ENCODE peak calls at places on chromosomes 3 and 15, in ten cellular contexts. E is suprapubic skin, O is thyroid gland, V is ovary, N is K562, M is heart left ventricle, L is HCT116, S is breast epithelium, C is vagina, I is Peyer's patch. U is an unnamed sample. For H3K36me3 and H3K4me1, the result is how much of the 10 kb centered on the place peaks cover.

GRCh38 chr3:128385080-128385832 is 81.4 kb downstream of the DNAJB8 start:
- DNase-seq in E (no peak), O (peak), V (peak), N (no peak), M (peak), L (no peak), S (peak), C (no peak), I (no peak), U (peak)

GRCh38 chr3:160941885-160942494 is 163.2 kb downstream of the B3GALNT1 start:
- DNase-seq in E (no peak), O (peak), V (no peak), N (peak), M (peak), L (peak), S (peak), C (no peak), I (no peak), U (peak)

GRCh38 chr15:68730491-68731317 is 90.0 kb downstream of the ANP32A start:
- DNase-seq in E (no peak), O (peak), V (peak), N (peak), M (peak), L (peak), S (no peak), C (no peak), I (no peak), U (peak)

GRCh38 chr15:78695046-78695671 is 54.1 kb upstream of the CHRNB4 start:
- DNase-seq in E (no peak), O (no peak), V (no peak), N (no peak), M (peak), L (no peak), S (no peak), C (no peak), I (no peak), U (no peak)

GRCh38 chr15:44719293-44719999 is 8.1 kb downstream of the B2M start:
- DNase-seq in E (no peak), O (no peak), V (no peak), N (no peak), M (no peak), L (no peak), S (no peak), C (no peak), I (no peak), U (no peak)

GRCh38 chr3:48698891-48699290 is 13.2 kb upstream of the NCKIPSD start:
- DNase-seq in E (no peak), O (no peak), V (peak), N (no peak), M (no peak), L (no peak), S (no peak), C (no peak), I (no peak), U (no peak)

GRCh38 chr3:24318668-24319287 is 175.9 kb downstream of the THRB start:
- DNase-seq in E (no peak), O (no peak), V (no peak), N (no peak), M (no peak), L (no peak), S (no peak), C (no peak), I (no peak), U (no peak)

GRCh38 chr3:100401674-100402036 is 316 bp downstream of the LNP1 start:
- DNase-seq in E (peak), O (peak), V (peak), N (peak), M (peak), L (no peak), S (no peak), C (no peak), I (peak), U (peak)

GRCh38 chr15:76503121-76503520 is 166.5 kb downstream of the ISL2 start:
- DNase-seq in E (no peak), O (no peak), V (no peak), N (no peak), M (no peak), L (no peak), S (no peak), C (no peak), I (no peak), U (no peak)

GRCh38 chr15:80399508-80399907 is 4.7 kb upstream of the ARNT2 start:
- DNase-seq in E (no peak), O (no peak), V (no peak), N (no peak), M (no peak), L (no peak), S (no peak), C (no peak), I (no peak), U (no peak)

GRCh38 chr3:25938566-25939325 is 148.9 kb downstream of the OXSM start:
- DNase-seq in E (no peak), O (peak), V (no peak), N (no peak), M (no peak), L (no peak), S (no peak), C (no peak), I (no peak), U (no peak)
- TF ChIP-seq POLR2A in E (no peak), O (no peak), V (no peak), N (no peak), M (no peak), L (no peak), S (no peak), C (no peak), I (no peak), U (no peak)

GRCh38 chr3:51935886-51936755 is 5.6 kb downstream of the RRP9 start:
- DNase-seq in E (peak), O (no peak), V (no peak), N (no peak), M (peak), L (no peak), S (no peak), C (peak), I (no peak), U (peak)

GRCh38 chr3:51933471-51934138 is 8.1 kb downstream of the RRP9 start:
- DNase-seq in E (peak), O (no peak), V (no peak), N (no peak), M (no peak), L (no peak), S (no peak), C (no peak), I (no peak), U (peak)

GRCh38 chr3:51932471-51933370 is 9.0 kb downstream of the RRP9 start:
- DNase-seq in E (peak), O (no peak), V (no peak), N (no peak), M (no peak), L (no peak), S (no peak), C (no peak), I (no peak), U (peak)

GRCh38 chr3:51934991-51935885 is 6.5 kb downstream of the RRP9 start:
- DNase-seq in E (peak), O (no peak), V (no peak), N (no peak), M (peak), L (no peak), S (no peak), C (no peak), I (no peak), U (peak)

GRCh38 chr3:51934139-51934850 is 7.4 kb downstream of the RRP9 start:
- DNase-seq in E (peak), O (no peak), V (no peak), N (no peak), M (no peak), L (no peak), S (no peak), C (no peak), I (no peak), U (peak)
- H3K36me3 ChIP-seq in E (half or more), O (under half), V (under half), N (half or more), M (under half), L (half or more), S (under half), C (half or more), I (half or more), U (under half)

GRCh38 chr15:92910451-92910850 is 10.3 kb downstream of the CHD2 start:
- DNase-seq in E (no peak), O (no peak), V (no peak), N (no peak), M (no peak), L (no peak), S (no peak), C (no peak), I (no peak), U (no peak)
- H3K4me1 ChIP-seq in E (half or more), O (half or more), V (under half), N (under half), M (under half), L (half or more), S (under half), C (half or more), I (half or more), U (half or more)

DNA sequence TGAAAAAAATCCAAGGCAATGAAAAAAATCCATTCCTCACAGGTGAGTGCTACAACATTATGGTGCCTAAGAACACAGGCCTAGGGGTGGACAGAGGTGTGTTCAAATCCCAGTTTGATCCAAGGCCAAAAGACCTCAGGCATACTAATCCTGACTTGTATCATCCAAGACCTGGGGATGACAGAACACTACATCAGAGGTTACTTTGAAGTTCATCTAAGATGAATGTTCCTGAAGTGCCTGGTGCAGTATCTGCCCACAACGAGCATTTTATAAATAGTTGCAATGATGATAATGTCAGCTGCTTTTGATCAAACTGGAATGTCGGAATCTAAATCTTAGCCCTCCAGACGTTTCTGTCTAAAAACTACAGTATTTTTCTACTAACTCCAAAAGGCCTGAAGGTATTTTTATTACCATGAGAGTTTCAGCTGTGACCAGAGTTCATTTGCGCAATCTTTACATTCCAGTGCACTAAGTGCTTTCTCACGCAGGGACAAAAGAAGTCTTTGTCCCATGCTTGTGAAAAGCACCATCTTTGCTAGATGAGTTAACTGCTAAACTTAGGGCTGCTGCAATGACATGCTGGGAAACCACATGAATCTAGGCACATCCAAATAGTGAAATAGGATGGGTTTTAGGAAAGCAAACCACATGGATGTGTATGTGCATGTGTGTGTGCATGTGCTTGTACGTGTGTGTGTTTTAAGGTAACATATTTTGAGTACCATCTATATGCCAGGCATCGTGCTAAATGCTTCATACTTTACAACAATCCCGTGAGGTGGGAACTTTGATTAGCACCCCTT is 18.1 kb downstream of the ANXA2 start:
- DNase-seq in E (no peak), O (no peak), V (no peak), N (no peak), M (no peak), L (peak), S (no peak), C (peak), I (no peak), U (no peak)
- TF ChIP-seq POLR2A in E (no peak), O (peak), V (no peak), N (no peak), M (no peak), L (no peak), S (no peak), C (no peak), I (no peak), U (no peak)

GRCh38 chr3:64123931-64124330 is 100.6 kb upstream of the PSMD6 start:
- DNase-seq in E (no peak), O (no peak), V (no peak), N (no peak), M (no peak), L (no peak), S (no peak), C (no peak), I (no peak), U (no peak)
- H3K36me3 ChIP-seq in E (under half), O (under half), V (under half), N (under half), M (under half), L (under half), S (under half), C (under half), I (under half), U (under half)

GRCh38 chr3:2849092-2849491 is 261.1 kb downstream of the IL5RA start:
- DNase-seq in E (no peak), O (no peak), V (no peak), N (no peak), M (no peak), L (no peak), S (no peak), C (no peak), I (no peak), U (no peak)

GRCh38 chr3:2851356-2851755 is 258.8 kb downstream of the IL5RA start:
- DNase-seq in E (no peak), O (no peak), V (no peak), N (no peak), M (no peak), L (no peak), S (no peak), C (no peak), I (no peak), U (no peak)

GRCh38 chr3:2851835-2852234 is 258.3 kb downstream of the IL5RA start:
- DNase-seq in E (no peak), O (no peak), V (no peak), N (no peak), M (no peak), L (no peak), S (no peak), C (no peak), I (no peak), U (peak)

GRCh38 chr3:2847062-2847841 is 262.9 kb downstream of the IL5RA start:
- DNase-seq in E (no peak), O (no peak), V (no peak), N (no peak), M (no peak), L (no peak), S (no peak), C (no peak), I (no peak), U (no peak)
- H3K4me1 ChIP-seq in E (under half), O (under half), V (under half), N (under half), M (under half), L (under half), S (under half), C (under half), I (under half), U (under half)

GRCh38 chr3:57555738-57556458 is at the start of gene PDE12:
- DNase-seq in E (peak), O (peak), V (peak), N (peak), M (peak), L (peak), S (peak), C (peak), I (peak), U (peak)
- TF ChIP-seq POLR2A in E (peak), O (peak), V (peak), N (peak), M (no peak), L (peak), S (peak), C (no peak), I (peak), U (peak)

U was measured in sigmoid colon.